ENCODE peak calls at places on chromosomes 3 and 15, in ten cellular contexts. E, R, W, P, H, K, J, S, Y and F are unnamed samples.
A peak's percentile ranks its signal among the peaks of the same experiment; 100 is the strongest.

GRCh38 chr3:23741403-23741706 is 64.4 kb upstream of the UBE2E1 start:
- DNase-seq in P (no peak), E (no peak), S (no peak), K (no peak), R (no peak), J (no peak), W (no peak), H (no peak), Y (no peak), F (no peak)

GRCh38 chr3:185960518-185961288 is 22.9 kb upstream of the TRA2B start:
- DNase-seq in E (no peak), W (peak; percentile 50), K (no peak), H (no peak), P (no peak), R (no peak), S (no peak), J (no peak), Y (no peak), F (no peak)

GRCh38 chr3:151814588-151814987 is 672 bp downstream of the AADAC start:
- DNase-seq in E (no peak), J (no peak), Y (no peak), P (no peak), R (no peak), K (no peak), H (no peak), W (no peak), S (peak; percentile 28), F (no peak)

GRCh38 chr15:70036585-70037343 is 61.0 kb downstream of the TLE3 start:
- DNase-seq in H (no peak), J (no peak), W (no peak), S (no peak), E (no peak), K (no peak), P (no peak), Y (no peak), R (no peak), F (no peak)

GRCh38 chr15:96166223-96167200 is 164.0 kb upstream of the NR2F2 start:
- DNase-seq in Y (no peak), H (no peak), K (no peak), E (no peak), J (no peak), R (no peak), P (peak; percentile 68), S (no peak), W (no peak), F (no peak)

GRCh38 chr3:171028025-171028778 is 1.7 kb upstream of the SLC2A2 start:
- DNase-seq in K (peak; percentile 97), J (no peak), S (peak; percentile 43), W (peak; percentile 90), Y (no peak), H (peak; percentile 75), R (peak; percentile 74), P (no peak), E (no peak), F (peak; percentile 25)

GRCh38 chr3:152961323-152961722 is 126.4 kb downstream of the P2RY1 start:
- DNase-seq in Y (no peak), K (peak; percentile 60), J (peak; percentile 60), E (no peak), W (peak; percentile 46), S (peak; percentile 42), H (peak; percentile 39), R (no peak), P (no peak), F (no peak)

GRCh38 chr3:77392181-77392580 is 352.3 kb downstream of the ROBO2 start:
- DNase-seq in W (no peak), S (no peak), J (no peak), K (no peak), Y (no peak), R (no peak), P (no peak), E (no peak), H (no peak), F (no peak)

GRCh38 chr3:194867270-194867983 is 181.7 kb downstream of the FAM43A start:
- DNase-seq in K (no peak), H (peak; percentile 6), S (peak; percentile 40), E (no peak), Y (peak; percentile 45), W (peak; percentile 14), P (no peak), R (no peak), J (no peak), F (no peak)

GRCh38 chr3:108150200-108150599 is 59.4 kb upstream of the CD47 start:
- DNase-seq in E (no peak), H (no peak), P (no peak), J (no peak), R (no peak), K (no peak), W (no peak), Y (no peak), S (no peak), F (no peak)

GRCh38 chr3:148882288-148882687 is 17.2 kb downstream of the CPA3 start:
- DNase-seq in S (peak; percentile 37), R (no peak), Y (no peak), E (no peak), K (no peak), P (no peak), W (peak; percentile 59), J (no peak), H (no peak), F (no peak)

GRCh38 chr3:11678735-11679134 is 35.0 kb upstream of the VGLL4 start:
- DNase-seq in R (no peak), Y (no peak), K (no peak), J (no peak), E (no peak), S (no peak), W (no peak), P (no peak), H (no peak), F (no peak)

GRCh38 chr3:37766220-37766605 is 95.5 kb upstream of the CTDSPL start:
- DNase-seq in Y (no peak), J (no peak), H (peak; percentile 37), W (no peak), R (no peak), K (no peak), S (no peak), P (no peak), E (no peak), F (no peak)

GRCh38 chr3:37764586-37764985 is 97.1 kb upstream of the CTDSPL start:
- DNase-seq in K (no peak), S (no peak), Y (no peak), J (no peak), P (no peak), H (no peak), W (no peak), E (no peak), R (no peak), F (no peak)

GRCh38 chr3:37763338-37763737 is 98.3 kb upstream of the CTDSPL start:
- DNase-seq in W (no peak), H (no peak), P (no peak), K (no peak), S (no peak), E (no peak), R (no peak), Y (no peak), J (no peak), F (no peak)

GRCh38 chr3:37766797-37767776 is 94.6 kb upstream of the CTDSPL start:
- DNase-seq in J (no peak), H (no peak), K (no peak), S (no peak), P (no peak), Y (no peak), E (no peak), W (no peak), R (no peak), F (no peak)

GRCh38 chr3:37765591-37766219 is 96.0 kb upstream of the CTDSPL start:
- DNase-seq in W (no peak), R (no peak), S (peak; percentile 20), Y (peak; percentile 75), J (no peak), P (no peak), H (peak; percentile 57), E (no peak), K (peak; percentile 93), F (no peak)
- H3K4me3 ChIP-seq in W (no peak overlapping the region), R (no peak overlapping the region), S (no peak overlapping the region), Y (no peak overlapping the region), J (no peak overlapping the region), P (no peak overlapping the region), H (no peak overlapping the region), E (no peak overlapping the region), K (no peak overlapping the region), F (no peak overlapping the region)

GRCh38 chr3:159805411-159805772 is 183.2 kb upstream of the IL12A start:
- DNase-seq in W (no peak), J (no peak), P (no peak), E (no peak), R (no peak), H (no peak), Y (no peak), K (no peak), S (no peak), F (no peak)
- H3K4me1 ChIP-seq in W (peaks cover 28% of the 10 kb centered on the region), J (peaks cover 4% of the 10 kb centered on the region), P (peaks cover 7% of the 10 kb centered on the region), E (no peaks in the 10 kb centered on the region), R (peaks cover 69% of the 10 kb centered on the region), H (peaks cover 3% of the 10 kb centered on the region), Y (no peaks in the 10 kb centered on the region), K (peaks cover 2% of the 10 kb centered on the region), S (no peaks in the 10 kb centered on the region), F (no peaks in the 10 kb centered on the region)

GRCh38 chr3:43855674-43856299 is 165.0 kb downstream of the ABHD5 start:
- DNase-seq in H (peak; percentile 55), K (peak; percentile 74), W (peak; percentile 79), Y (peak; percentile 48), E (peak; percentile 65), P (peak; percentile 20), S (peak; percentile 63), R (no peak), J (peak; percentile 27), F (peak; percentile 35)
- H3K27me3 ChIP-seq in H (no peaks in the 10 kb centered on the region), K (no peaks in the 10 kb centered on the region), W (no peaks in the 10 kb centered on the region), Y (no peaks in the 10 kb centered on the region), E (peaks cover 5% of the 10 kb centered on the region), P (peaks cover 11% of the 10 kb centered on the region), S (no peaks in the 10 kb centered on the region), R (peaks cover 49% of the 10 kb centered on the region), J (peaks cover 31% of the 10 kb centered on the region), F (no peaks in the 10 kb centered on the region)

GRCh38 chr3:72044231-72044935 is 259.4 kb upstream of the PROK2 start:
- DNase-seq in Y (no peak), H (peak; percentile 72), R (no peak), J (no peak), S (no peak), W (peak; percentile 62), K (no peak), P (no peak), E (no peak), F (no peak)
- H3K4me3 ChIP-seq in Y (no peak overlapping the region), H (no peak overlapping the region), R (no peak overlapping the region), J (no peak overlapping the region), S (no peak overlapping the region), W (no peak overlapping the region), K (no peak overlapping the region), P (no peak overlapping the region), E (no peak overlapping the region), F (no peak overlapping the region)

GRCh38 chr3:183582161-183582560 is 26.7 kb upstream of the KLHL6 start:
- DNase-seq in P (no peak), J (no peak), E (no peak), S (no peak), Y (no peak), R (no peak), K (no peak), H (no peak), W (no peak), F (no peak)
- H3K4me1 ChIP-seq in P (peaks cover 2% of the 10 kb centered on the region), J (no peaks in the 10 kb centered on the region), E (no peaks in the 10 kb centered on the region), S (peaks cover 8% of the 10 kb centered on the region), Y (no peaks in the 10 kb centered on the region), R (peaks cover 60% of the 10 kb centered on the region), K (peaks cover 14% of the 10 kb centered on the region), H (no peaks in the 10 kb centered on the region), W (peaks cover 7% of the 10 kb centered on the region), F (peaks cover 7% of the 10 kb centered on the region)